ENCODE peak calls at places on chromosomes 13 and 19, in five cellular contexts. J is hepatocyte, M is lung, K is left lung, V is right cardiac atrium. N is an unnamed sample.

GRCh38 chr13:42728507-42729180 is 52.7 kb upstream of the FAM216B start:
- DNase-seq in J (no peak), M (no peak), K (no peak), V (no peak), N (no peak)

GRCh38 chr19:29596080-29596479 is 10.0 kb upstream of the POP4 start:
- DNase-seq in J (no peak), M (no peak), K (no peak), V (no peak), N (no peak)

GRCh38 chr13:74930402-74931165 is 551.4 kb downstream of the TBC1D4 start:
- DNase-seq in J (no peak), M (no peak), K (no peak), V (no peak), N (no peak)

GRCh38 chr13:54356209-54356608 is 1327.6 kb downstream of the OLFM4 start:
- DNase-seq in J (no peak), M (no peak), K (no peak), V (no peak), N (no peak)

GRCh38 chr19:5352229-5352763 is 11.7 kb upstream of the PTPRS start:
- DNase-seq in J (no peak), M (no peak), K (no peak), V (no peak), N (no peak)

GRCh38 chr13:87005511-87005910 is 665.7 kb upstream of the SLITRK5 start:
- DNase-seq in J (no peak), M (no peak), K (no peak), V (no peak), N (no peak)

GRCh38 chr13:55090612-55091011 is 2050.1 kb upstream of the PRR20A start:
- DNase-seq in J (no peak), M (no peak), K (no peak), V (no peak), N (no peak)

GRCh38 chr13:50156722-50157121 is 141.5 kb downstream of the KCNRG start:
- DNase-seq in J (no peak), M (no peak), K (no peak), V (no peak), N (no peak)

GRCh38 chr13:77800219-77800618 is 102.7 kb downstream of the SLAIN1 start:
- DNase-seq in J (no peak), M (no peak), K (no peak), V (no peak), N (no peak)

GRCh38 chr13:111318396-111318795 is 2.0 kb upstream of the TEX29 start:
- DNase-seq in J (no peak), M (no peak), K (no peak), V (peak; percentile 14), N (no peak)

GRCh38 chr19:6232567-6232966 is 47.2 kb downstream of the MLLT1 start:
- DNase-seq in J (no peak), M (no peak), K (no peak), V (no peak), N (no peak)

GRCh38 chr13:42405665-42406390 is 133.9 kb downstream of the AKAP11 start:
- DNase-seq in J (no peak), M (no peak), K (no peak), V (no peak), N (no peak)

GRCh38 chr13:111031531-111031961 is 83.6 kb upstream of the ARHGEF7 start:
- DNase-seq in J (no peak), M (no peak), K (no peak), V (no peak), N (no peak)

GRCh38 chr13:54972838-54973237 is 1944.2 kb downstream of the OLFM4 start:
- DNase-seq in J (no peak), M (no peak), K (no peak), V (no peak), N (no peak)

GRCh38 chr13:32838985-32839384 is 177.2 kb upstream of the KL start:
- DNase-seq in J (peak; percentile 71), M (no peak), K (no peak), V (no peak), N (no peak)

GRCh38 chr19:5157186-5157585 is 183.4 kb downstream of the PTPRS start:
- DNase-seq in J (no peak), M (no peak), K (no peak), V (no peak), N (no peak)

GRCh38 chr19:10913716-10914340 is 14.6 kb downstream of the YIPF2 start:
- DNase-seq in J (no peak), M (no peak), K (no peak), V (no peak), N (no peak)

GRCh38 chr13:78657699-78658629 is 991 bp downstream of the OBI1 start:
- DNase-seq in J (no peak), M (no peak), K (no peak), V (no peak), N (no peak)

GRCh38 chr19:609001-609340 is 19.3 kb downstream of the HCN2 start:
- DNase-seq in J (no peak), M (no peak), K (no peak), V (peak; percentile 89), N (no peak)

GRCh38 chr19:42176649-42176989 is 40.9 kb downstream of the DEDD2 start:
- DNase-seq in J (no peak), M (no peak), K (no peak), V (no peak), N (no peak)

GRCh38 chr13:27973956-27974662 is 5.0 kb upstream of the CDX2 start:
- DNase-seq in J (no peak), M (no peak), K (no peak), V (no peak), N (no peak)

GRCh38 chr19:18514800-18515682 is 6.8 kb downstream of the ELL start:
- DNase-seq in J (peak; percentile 92), M (peak; percentile 77), K (peak; percentile 86), V (peak; percentile 74), N (no peak)

GRCh38 chr19:1252221-1252817 is 3.9 kb downstream of the MIDN start:
- DNase-seq in J (peak; percentile 85), M (peak; percentile 92), K (peak; percentile 96), V (peak; percentile 97), N (no peak)

GRCh38 chr13:83621765-83622421 is 260.4 kb downstream of the SLITRK1 start:
- DNase-seq in J (no peak), M (no peak), K (no peak), V (no peak), N (no peak)

GRCh38 chr13:49053899-49054298 is 78.2 kb downstream of the FNDC3A start:
- DNase-seq in J (no peak), M (no peak), K (no peak), V (no peak), N (no peak)

GRCh38 chr13:93398167-93398566 is 171.6 kb downstream of the GPC6 start:
- DNase-seq in J (no peak), M (no peak), K (no peak), V (no peak), N (no peak)

GRCh38 chr13:41411536-41411935 is 45.8 kb upstream of the RGCC start:
- DNase-seq in J (peak; percentile 55), M (no peak), K (no peak), V (no peak), N (no peak)

GRCh38 chr13:25827986-25828385 is 223.8 kb downstream of the SHISA2 start:
- DNase-seq in J (no peak), M (no peak), K (no peak), V (no peak), N (no peak)

GRCh38 chr13:74090397-74090796 is 43.8 kb downstream of the KLF12 start:
- DNase-seq in J (no peak), M (no peak), K (no peak), V (no peak), N (no peak)

DNA sequence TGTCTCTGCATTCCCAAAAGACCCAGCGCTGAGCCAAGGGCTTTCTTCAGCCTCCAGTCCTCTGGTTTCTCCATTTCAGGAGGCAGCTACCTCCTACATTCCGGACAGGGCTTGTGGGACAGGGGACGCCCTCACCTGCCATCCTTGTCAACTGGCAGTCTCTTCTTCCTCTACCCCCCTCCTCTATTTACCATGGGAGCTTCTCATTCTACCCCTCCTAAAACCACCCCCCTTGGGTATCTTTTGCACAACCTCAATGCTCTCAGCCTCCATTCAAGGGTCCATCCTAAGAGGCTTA is 43.8 kb downstream of the ZNF93 start:
- DNase-seq in J (no peak), M (no peak), K (no peak), V (no peak), N (no peak)
- H3K9me3 ChIP-seq in J (no peaks in the 10 kb centered on the region), M (peaks cover 25% of the 10 kb centered on the region), K (no peaks in the 10 kb centered on the region), V (peaks cover 3% of the 10 kb centered on the region), N (peaks cover 11% of the 10 kb centered on the region)

GRCh38 chr19:12042893-12043292 is 7.4 kb upstream of the ZNF433 start:
- DNase-seq in J (no peak), M (no peak), K (no peak), V (no peak), N (no peak)

GRCh38 chr19:12047868-12048267 is 4.9 kb downstream of the ZNF878 start:
- DNase-seq in J (no peak), M (no peak), K (no peak), V (no peak), N (no peak)

GRCh38 chr19:12043752-12044422 is 8.4 kb upstream of the ZNF433 start:
- DNase-seq in J (no peak), M (no peak), K (no peak), V (no peak), N (no peak)
- H3K9me3 ChIP-seq in J (peaks cover 12% of the 10 kb centered on the region), M (peaks cover 5% of the 10 kb centered on the region), K (peaks cover 7% of the 10 kb centered on the region), V (peaks cover 2% of the 10 kb centered on the region), N (peaks cover 16% of the 10 kb centered on the region)

GRCh38 chr19:23183251-23183650 is 66.4 kb downstream of the ZNF730 start:
- DNase-seq in J (no peak), M (no peak), K (no peak), V (no peak), N (no peak)
- H3K9me3 ChIP-seq in J (no peaks in the 10 kb centered on the region), M (peaks cover 17% of the 10 kb centered on the region), K (no peaks in the 10 kb centered on the region), V (no peaks in the 10 kb centered on the region), N (no peaks in the 10 kb centered on the region)

GRCh38 chr13:109509154-109509905 is 277.1 kb downstream of the IRS2 start:
- DNase-seq in J (peak; percentile 41), M (no peak), K (no peak), V (no peak), N (no peak)
- H3K9me3 ChIP-seq in J (no peaks in the 10 kb centered on the region), M (peaks cover 3% of the 10 kb centered on the region), K (no peaks in the 10 kb centered on the region), V (no peaks in the 10 kb centered on the region), N (no peaks in the 10 kb centered on the region)

GRCh38 chr19:44341794-44342193 is 14.7 kb downstream of the ZNF112 start:
- DNase-seq in J (no peak), M (no peak), K (no peak), V (no peak), N (no peak)
- H3K9me3 ChIP-seq in J (peaks cover 12% of the 10 kb centered on the region), M (peaks cover 33% of the 10 kb centered on the region), K (no peaks in the 10 kb centered on the region), V (peaks cover 10% of the 10 kb centered on the region), N (peaks cover 7% of the 10 kb centered on the region)

DNA sequence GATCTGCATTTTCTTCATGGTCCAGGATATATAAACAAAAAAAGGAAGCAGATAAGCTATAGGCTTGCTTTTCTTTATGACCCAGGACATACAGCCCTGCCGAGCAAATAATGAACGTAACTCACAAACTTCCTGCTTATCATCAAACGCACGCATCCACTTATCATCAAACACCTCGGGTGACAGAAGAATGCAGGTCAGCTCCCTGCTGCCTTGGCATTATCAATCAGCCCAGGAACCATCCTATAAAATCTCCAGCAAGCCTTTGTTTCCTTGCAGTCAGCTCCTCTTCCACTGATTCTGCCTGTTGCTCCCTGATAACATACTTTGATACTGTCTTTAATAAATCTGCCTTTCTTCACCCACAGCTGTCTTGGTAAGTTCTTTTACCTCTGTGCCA is 5.3 kb upstream of the ZNF583 start:
- DNase-seq in J (no peak), M (no peak), K (no peak), V (no peak), N (no peak)
- H3K9me3 ChIP-seq in J (no peaks in the 10 kb centered on the region), M (peaks cover 19% of the 10 kb centered on the region), K (no peaks in the 10 kb centered on the region), V (no peaks in the 10 kb centered on the region), N (no peaks in the 10 kb centered on the region)